ENCODE peak calls at places on chromosomes 1 and 21, in six cellular contexts. X is stomach, I is IMR-90, F is suprapubic skin, T is adrenal gland, B is esophagus squamous epithelium. N is an unnamed sample. For H3K36me3, the result is how much of the 10 kb centered on the place peaks cover.

GRCh38 chr1:66412689-66413088 is 121.3 kb upstream of the SGIP1 start:
- DNase-seq in X (no peak), I (peak), F (no peak), T (no peak), B (no peak), N (no peak)

GRCh38 chr1:116433283-116434257 is 60.5 kb downstream of the ATP1A1 start:
- DNase-seq in X (peak), I (peak), F (no peak), T (no peak), B (no peak), N (no peak)

GRCh38 chr1:202349263-202349928 is 897 bp downstream of the PPP1R12B start:
- DNase-seq in X (no peak), I (peak), F (no peak), T (no peak), B (no peak), N (no peak)

GRCh38 chr1:2642131-2642559 is 9.3 kb upstream of the MMEL1 start:
- DNase-seq in X (peak), I (no peak), F (peak), T (no peak), B (no peak), N (no peak)

GRCh38 chr21:42156690-42157605 is 62.0 kb upstream of the ABCG1 start:
- DNase-seq in X (no peak), I (no peak), F (peak), T (peak), B (no peak), N (peak)

GRCh38 chr21:25408666-25409065 is 198.6 kb downstream of the MRPL39 start:
- DNase-seq in X (no peak), I (no peak), F (no peak), T (no peak), B (no peak), N (no peak)

GRCh38 chr1:109193653-109194590 is 19.8 kb upstream of the SARS1 start:
- DNase-seq in X (peak), I (no peak), F (no peak), T (peak), B (no peak), N (no peak)

GRCh38 chr1:204216236-204216635 is 2.4 kb upstream of the GOLT1A start:
- DNase-seq in X (no peak), I (no peak), F (no peak), T (no peak), B (no peak), N (no peak)

GRCh38 chr1:43994794-43995790 is 3.7 kb downstream of the CCDC24 start:
- DNase-seq in X (no peak), I (no peak), F (no peak), T (no peak), B (no peak), N (no peak)

GRCh38 chr21:41219498-41220207 is 51.7 kb downstream of the BACE2 start:
- DNase-seq in X (no peak), I (no peak), F (no peak), T (no peak), B (no peak), N (no peak)

GRCh38 chr1:201576914-201577313 is 38.0 kb downstream of the NAV1 start:
- DNase-seq in X (no peak), I (no peak), F (no peak), T (no peak), B (no peak), N (no peak)

GRCh38 chr1:207017615-207018559 is 14.7 kb downstream of the C1orf116 start:
- DNase-seq in X (peak), I (no peak), F (no peak), T (peak), B (no peak), N (no peak)

GRCh38 chr1:8353386-8353785 is 35.5 kb downstream of the SLC45A1 start:
- DNase-seq in X (no peak), I (no peak), F (no peak), T (no peak), B (no peak), N (no peak)

GRCh38 chr1:175129182-175129581 is 61.5 kb downstream of the TNN start:
- DNase-seq in X (no peak), I (peak), F (no peak), T (no peak), B (no peak), N (no peak)

GRCh38 chr1:100249155-100249536 is 488 bp downstream of the DBT start:
- DNase-seq in X (no peak), I (no peak), F (no peak), T (no peak), B (no peak), N (no peak)

GRCh38 chr1:52403566-52404115 is 582 bp downstream of the ORC1 start:
- DNase-seq in X (no peak), I (peak), F (no peak), T (peak), B (no peak), N (no peak)

GRCh38 chr1:77643456-77643855 is 39.0 kb downstream of the ZZZ3 start:
- DNase-seq in X (no peak), I (no peak), F (no peak), T (no peak), B (no peak), N (no peak)

GRCh38 chr1:236159704-236160539 is 17.6 kb downstream of the GPR137B start:
- DNase-seq in X (no peak), I (no peak), F (no peak), T (no peak), B (no peak), N (no peak)

GRCh38 chr1:87757700-87758099 is 429.0 kb downstream of the LMO4 start:
- DNase-seq in X (no peak), I (peak), F (no peak), T (no peak), B (no peak), N (no peak)

GRCh38 chr1:91874167-91874566 is 11.8 kb downstream of the TGFBR3 start:
- DNase-seq in X (no peak), I (no peak), F (no peak), T (no peak), B (no peak), N (no peak)

GRCh38 chr1:23650344-23650990 is 41.1 kb upstream of the RPL11 start:
- DNase-seq in X (no peak), I (no peak), F (no peak), T (no peak), B (no peak), N (no peak)

GRCh38 chr1:172600615-172601014 is 58.3 kb upstream of the FASLG start:
- DNase-seq in X (no peak), I (no peak), F (no peak), T (no peak), B (no peak), N (no peak)

GRCh38 chr21:25509862-25510261 is 97.4 kb downstream of the MRPL39 start:
- DNase-seq in X (no peak), I (no peak), F (no peak), T (no peak), B (no peak), N (no peak)

GRCh38 chr1:229092377-229093257 is 178.3 kb upstream of the RAB4A start:
- DNase-seq in X (no peak), I (no peak), F (no peak), T (no peak), B (no peak), N (no peak)

GRCh38 chr1:153775432-153776311 is 465 bp downstream of the SLC27A3 start:
- DNase-seq in X (peak), I (peak), F (peak), T (no peak), B (no peak), N (no peak)

GRCh38 chr1:153773004-153773921 is 1.9 kb upstream of the SLC27A3 start:
- DNase-seq in X (no peak), I (no peak), F (no peak), T (no peak), B (no peak), N (no peak)

GRCh38 chr1:153771841-153772593 is 3.2 kb upstream of the SLC27A3 start:
- DNase-seq in X (no peak), I (no peak), F (no peak), T (no peak), B (no peak), N (no peak)

GRCh38 chr1:153774780-153775431 is at the start of gene SLC27A3:
- DNase-seq in X (peak), I (no peak), F (peak), T (peak), B (no peak), N (no peak)

DNA sequence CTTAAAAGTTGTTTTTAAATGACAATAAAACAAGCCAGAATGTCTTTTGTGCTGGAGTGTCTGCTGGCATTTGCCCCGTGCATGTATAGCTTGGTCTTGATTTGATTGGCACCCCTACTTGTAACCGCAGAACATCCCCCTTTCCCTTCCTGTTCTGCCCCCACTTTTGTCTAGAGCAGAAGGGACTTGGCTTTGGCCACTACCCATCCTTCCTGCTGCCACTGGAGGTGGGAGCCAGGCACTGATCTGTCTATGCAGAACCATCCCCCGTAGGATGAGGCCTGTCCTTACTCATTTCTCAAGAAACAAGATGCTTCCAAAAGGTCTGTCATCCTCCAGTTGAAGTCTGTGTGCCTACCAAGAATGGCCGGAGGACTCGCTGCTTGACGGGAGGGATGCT is 1.2 kb upstream of the SLC27A3 start:
- DNase-seq in X (no peak), I (no peak), F (no peak), T (no peak), B (no peak), N (no peak)
- H3K36me3 ChIP-seq in X (under half), I (under half), F (under half), T (under half), B (under half), N (under half)

GRCh38 chr1:48841945-48842344 is 65.3 kb upstream of the BEND5 start:
- DNase-seq in X (no peak), I (no peak), F (no peak), T (no peak), B (no peak), N (no peak)
- H3K4me3 ChIP-seq in X (no peak), I (no peak), F (no peak), T (no peak), B (no peak), N (no peak)

GRCh38 chr1:40531381-40532061 is at the start of gene ZNF684:
- DNase-seq in X (peak), I (peak), F (peak), T (peak), B (peak), N (peak)
- TF ChIP-seq POLR2A in X (no peak), I (peak), F (no peak), T (peak), B (no peak), N (no peak)

DNA sequence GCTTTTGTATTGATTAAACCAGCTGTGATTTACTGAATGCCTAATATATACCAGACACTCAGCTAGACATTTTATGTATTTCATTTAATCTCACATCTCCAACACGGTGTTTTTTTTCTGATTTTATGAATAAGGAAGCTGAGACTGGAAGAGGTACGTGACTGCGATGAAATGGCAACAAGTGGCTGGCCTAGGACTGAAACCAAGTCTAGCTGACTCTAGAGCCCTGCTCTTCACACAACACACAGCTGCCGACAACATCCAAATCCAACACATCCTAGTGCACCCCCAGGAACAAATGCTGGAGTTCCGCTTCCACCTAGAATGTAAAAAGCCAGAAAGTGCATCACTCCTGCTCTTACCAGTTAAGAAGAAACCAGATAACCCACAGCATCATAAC is 10.7 kb upstream of the TOMM20 start:
- DNase-seq in X (no peak), I (no peak), F (no peak), T (no peak), B (no peak), N (no peak)
- H3K36me3 ChIP-seq in X (half or more), I (half or more), F (half or more), T (half or more), B (under half), N (half or more)

GRCh38 chr1:243421784-243422183 is 165.9 kb downstream of the SDCCAG8 start:
- DNase-seq in X (peak), I (peak), F (no peak), T (no peak), B (no peak), N (no peak)
- H3K4me3 ChIP-seq in X (no peak), I (no peak), F (peak), T (no peak), B (no peak), N (no peak)

N was measured in vagina.